ENCODE peak calls at places on chromosomes 13 and 19, in six cellular contexts. Q is dorsolateral prefrontal cortex, P is GM23338, K is left ventricle myocardium inferior, Y is left lung, U is BE2C. X is an unnamed sample.

GRCh38 chr13:111845621-111846351 is 221.2 kb upstream of the SOX1 start:
- DNase-seq in Q (no peak), P (peak; percentile 82), K (no peak), Y (peak; percentile 74), U (no peak), X (no peak)

GRCh38 chr19:18603255-18603957 is 3.2 kb downstream of the CRLF1 start:
- DNase-seq in Q (no peak), P (peak; percentile 84), K (no peak), Y (no peak), U (peak; percentile 48), X (no peak)

GRCh38 chr19:11264452-11265176 is 2.3 kb upstream of the DOCK6 start:
- DNase-seq in Q (no peak), P (peak; percentile 70), K (peak; percentile 46), Y (peak; percentile 89), U (no peak), X (peak; percentile 74)

GRCh38 chr13:91154553-91154952 is 192.9 kb upstream of the MIR17HG start:
- DNase-seq in Q (no peak), P (peak; percentile 53), K (no peak), Y (no peak), U (no peak), X (no peak)

GRCh38 chr19:28468701-28469459 is 744.1 kb downstream of the UQCRFS1 start:
- DNase-seq in Q (no peak), P (peak; percentile 17), K (no peak), Y (peak; percentile 83), U (no peak), X (peak; percentile 64)

GRCh38 chr19:47406711-47407416 is 12.5 kb downstream of the MEIS3 start:
- DNase-seq in Q (no peak), P (peak; percentile 84), K (no peak), Y (peak; percentile 69), U (no peak), X (no peak)

GRCh38 chr19:12133069-12133468 is 7.1 kb downstream of the ZNF20 start:
- DNase-seq in Q (no peak), P (peak; percentile 51), K (no peak), Y (no peak), U (no peak), X (no peak)

GRCh38 chr19:49142866-49143335 is 12.3 kb downstream of the HRC start:
- DNase-seq in Q (peak; percentile 86), P (peak; percentile 99), K (peak; percentile 92), Y (peak; percentile 92), U (peak; percentile 97), X (peak; percentile 95)

GRCh38 chr19:55777528-55777927 is 8.6 kb downstream of the RFPL4AL1 start:
- DNase-seq in Q (no peak), P (peak; percentile 12), K (no peak), Y (no peak), U (peak; percentile 33), X (no peak)

GRCh38 chr19:34676697-34677385 is at the start of gene SCGB2B2:
- DNase-seq in Q (peak; percentile 90), P (peak; percentile 68), K (no peak), Y (no peak), U (peak; percentile 64), X (no peak)

GRCh38 chr13:38228322-38228721 is 121.3 kb upstream of the UFM1 start:
- DNase-seq in Q (no peak), P (no peak), K (no peak), Y (no peak), U (no peak), X (no peak)

GRCh38 chr13:40578055-40578454 is 88.4 kb downstream of the FOXO1 start:
- DNase-seq in Q (no peak), P (no peak), K (no peak), Y (no peak), U (no peak), X (no peak)

GRCh38 chr19:56942749-56943148 is 102.2 kb upstream of the PEG3 start:
- DNase-seq in Q (no peak), P (no peak), K (peak; percentile 30), Y (peak; percentile 92), U (peak; percentile 30), X (peak; percentile 78)

GRCh38 chr13:53499551-53499950 is 470.9 kb downstream of the OLFM4 start:
- DNase-seq in Q (no peak), P (no peak), K (no peak), Y (no peak), U (no peak), X (no peak)

GRCh38 chr19:50669319-50670101 is 20.3 kb downstream of the C19orf81 start:
- DNase-seq in Q (peak; percentile 56), P (peak; percentile 35), K (no peak), Y (no peak), U (peak; percentile 61), X (no peak)

GRCh38 chr13:46288570-46289259 is 77.0 kb downstream of the LRRC63 start:
- DNase-seq in Q (no peak), P (peak; percentile 86), K (no peak), Y (no peak), U (no peak), X (no peak)

GRCh38 chr19:48835734-48836088 is 580 bp downstream of the HSD17B14 start:
- DNase-seq in Q (peak; percentile 96), P (peak; percentile 98), K (peak; percentile 92), Y (peak; percentile 94), U (peak; percentile 95), X (peak; percentile 98)

GRCh38 chr13:73998631-73999030 is 135.6 kb downstream of the KLF12 start:
- DNase-seq in Q (no peak), P (no peak), K (no peak), Y (no peak), U (no peak), X (no peak)

GRCh38 chr19:29767039-29767735 is 44.6 kb upstream of the CCNE1 start:
- DNase-seq in Q (no peak), P (no peak), K (no peak), Y (peak; percentile 40), U (no peak), X (no peak)

GRCh38 chr19:703651-704446 is 4.9 kb upstream of the PALM start:
- DNase-seq in Q (peak; percentile 34), P (peak; percentile 96), K (peak; percentile 77), Y (peak; percentile 95), U (peak; percentile 97), X (peak; percentile 92)

GRCh38 chr13:36420437-36420891 is 11.8 kb upstream of the CCNA1 start:
- DNase-seq in Q (peak; percentile 84), P (peak; percentile 90), K (peak; percentile 42), Y (no peak), U (peak; percentile 82), X (peak; percentile 75)

GRCh38 chr19:33883869-33884519 is 87.3 kb downstream of the KCTD15 start:
- DNase-seq in Q (no peak), P (peak; percentile 85), K (peak; percentile 27), Y (no peak), U (peak; percentile 19), X (no peak)

GRCh38 chr13:48919750-48920149 is 56.0 kb upstream of the FNDC3A start:
- DNase-seq in Q (no peak), P (no peak), K (no peak), Y (no peak), U (no peak), X (no peak)

GRCh38 chr19:10998045-10998533 is 37.3 kb downstream of the SMARCA4 start:
- DNase-seq in Q (no peak), P (no peak), K (no peak), Y (no peak), U (no peak), X (no peak)

GRCh38 chr13:110815471-110816204 is 99.2 kb downstream of the ANKRD10 start:
- DNase-seq in Q (no peak), P (no peak), K (no peak), Y (no peak), U (no peak), X (no peak)

GRCh38 chr19:55305491-55305890 is 19.6 kb downstream of the TMEM150B start:
- DNase-seq in Q (no peak), P (peak; percentile 88), K (no peak), Y (no peak), U (peak; percentile 66), X (no peak)

GRCh38 chr19:5249526-5249925 is 91.1 kb downstream of the PTPRS start:
- DNase-seq in Q (no peak), P (no peak), K (no peak), Y (no peak), U (no peak), X (no peak)

GRCh38 chr19:58311345-58311744 is 6.2 kb downstream of the ERVK3-1 start:
- DNase-seq in Q (peak; percentile 72), P (no peak), K (no peak), Y (no peak), U (no peak), X (no peak)

GRCh38 chr13:66940113-66940512 is 290.0 kb downstream of the PCDH9 start:
- DNase-seq in Q (no peak), P (no peak), K (no peak), Y (no peak), U (no peak), X (no peak)

GRCh38 chr19:1766800-1767352 is 13.6 kb downstream of the ONECUT3 start:
- DNase-seq in Q (no peak), P (no peak), K (no peak), Y (no peak), U (no peak), X (no peak)
- H3K27me3 ChIP-seq in Q (peaks cover 94% of the 10 kb centered on the region), P (peaks cover 98% of the 10 kb centered on the region), K (peaks cover 100% of the 10 kb centered on the region), Y (peaks cover 76% of the 10 kb centered on the region), U (peaks cover 90% of the 10 kb centered on the region), X (peaks cover 33% of the 10 kb centered on the region)

DNA sequence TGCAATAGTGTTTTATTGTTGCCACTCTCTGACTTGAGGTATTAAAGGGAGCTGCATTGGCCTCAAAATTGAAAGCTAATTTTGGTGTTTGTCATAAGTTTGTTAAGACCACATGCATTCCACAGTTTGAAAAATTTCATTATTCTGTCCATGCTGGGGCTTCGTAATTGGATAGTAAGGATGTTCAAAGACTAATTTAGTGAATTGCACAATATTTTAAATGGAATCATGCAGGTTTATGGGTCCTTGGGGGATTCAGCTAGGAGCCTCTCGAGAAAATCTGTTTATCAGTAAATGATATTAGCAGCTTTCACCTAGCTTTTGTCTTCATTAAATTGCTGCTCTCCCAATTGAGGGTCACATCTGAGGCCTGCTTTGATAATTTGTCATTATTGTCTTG is 339.8 kb upstream of the OBI1 start:
- DNase-seq in Q (no peak), P (no peak), K (no peak), Y (no peak), U (no peak), X (no peak)
- H3K4me3 ChIP-seq in Q (no peak overlapping the region), P (no peak overlapping the region), K (no peak overlapping the region), Y (no peak overlapping the region), U (no peak overlapping the region), X (no peak overlapping the region)

GRCh38 chr13:26247608-26248007 is 6.3 kb upstream of the CDK8 start:
- DNase-seq in Q (no peak), P (no peak), K (no peak), Y (no peak), U (no peak), X (no peak)
- H3K27me3 ChIP-seq in Q (no peaks in the 10 kb centered on the region), P (no peaks in the 10 kb centered on the region), K (no peaks in the 10 kb centered on the region), Y (no peaks in the 10 kb centered on the region), U (no peaks in the 10 kb centered on the region), X (no peaks in the 10 kb centered on the region)

GRCh38 chr19:53908933-53909415 is at the start of gene CACNG7:
- DNase-seq in Q (peak; percentile 53), P (peak; percentile 83), K (no peak), Y (no peak), U (no peak), X (no peak)

GRCh38 chr19:53907690-53908089 is 1.4 kb upstream of the CACNG7 start:
- DNase-seq in Q (peak; percentile 31), P (no peak), K (no peak), Y (no peak), U (no peak), X (no peak)

GRCh38 chr19:53910170-53910518 is 1.1 kb downstream of the CACNG7 start:
- DNase-seq in Q (no peak), P (peak; percentile 85), K (no peak), Y (no peak), U (no peak), X (no peak)

GRCh38 chr19:53908106-53908932 is 759 bp upstream of the CACNG7 start:
- DNase-seq in Q (peak; percentile 92), P (peak; percentile 95), K (no peak), Y (no peak), U (peak; percentile 68), X (no peak)

GRCh38 chr19:53909471-53910169 is 542 bp downstream of the CACNG7 start:
- DNase-seq in Q (no peak), P (peak; percentile 68), K (no peak), Y (no peak), U (no peak), X (no peak)
- H3K4me3 ChIP-seq in Q (peak overlapping the region; percentile 89), P (peak overlapping the region; percentile 95), K (no peak overlapping the region), Y (no peak overlapping the region), U (peak overlapping the region; percentile 24), X (no peak overlapping the region)